ENCODE peak calls at places on chromosome 12, in ten cellular contexts. E is H9; Y is coronary artery; F is HFFc6; I is fibroblast of lung; R is stimulated activated CD4-positive, alpha-beta T cell treated with anti-CD3 and anti-CD28 coated beads, Interleukin-4, amount 100 ng/mL, for 1 hour; P is stimulated activated CD8-positive, alpha-beta memory T cell treated with anti-CD3 and anti-CD28 coated beads, Interleukin-15, amount 100 ng/mL, for 1 hour; V is body of pancreas; Q is DMS79; Z is HTR-8/SVneo. L is an unnamed sample.

GRCh38 chr12:18837025-18837424 is 99.1 kb downstream of the CAPZA3 start:
- DNase-seq in E (no peak), Y (no peak), F (no peak), I (peak; percentile 20), R (no peak), P (no peak), V (peak; percentile 23), Q (no peak), Z (no peak), L (peak; percentile 76)

GRCh38 chr12:103326190-103326589 is 169.6 kb downstream of the C12orf42 start:
- DNase-seq in E (peak; percentile 43), Y (no peak), F (no peak), I (no peak), R (no peak), P (no peak), V (no peak), Q (no peak), Z (no peak), L (peak; percentile 50)

GRCh38 chr12:5945071-5946008 is at the start of gene ANO2:
- DNase-seq in E (peak; percentile 69), Y (no peak), F (no peak), I (peak; percentile 21), R (no peak), P (no peak), V (no peak), Q (peak; percentile 26), Z (peak; percentile 41), L (no peak)

GRCh38 chr12:24723759-24724158 is 225.1 kb downstream of the BCAT1 start:
- DNase-seq in E (no peak), Y (no peak), F (no peak), I (no peak), R (no peak), P (no peak), V (no peak), Q (no peak), Z (no peak), L (no peak)

GRCh38 chr12:105025890-105026289 is 39.8 kb downstream of the NOPCHAP1 start:
- DNase-seq in E (no peak), Y (peak; percentile 77), F (peak; percentile 22), I (peak; percentile 69), R (no peak), P (no peak), V (peak; percentile 61), Q (peak; percentile 10), Z (no peak), L (no peak)

GRCh38 chr12:110234197-110235154 is 46.6 kb upstream of the ATP2A2 start:
- DNase-seq in E (no peak), Y (no peak), F (no peak), I (no peak), R (no peak), P (no peak), V (no peak), Q (no peak), Z (no peak), L (no peak)

GRCh38 chr12:87952850-87953249 is 76.4 kb downstream of the C12orf50 start:
- DNase-seq in E (no peak), Y (no peak), F (no peak), I (no peak), R (no peak), P (no peak), V (no peak), Q (no peak), Z (no peak), L (no peak)

GRCh38 chr12:110501378-110501721 is 561 bp downstream of the VPS29 start:
- DNase-seq in E (peak; percentile 45), Y (no peak), F (peak; percentile 66), I (peak; percentile 73), R (peak; percentile 17), P (no peak), V (peak; percentile 66), Q (peak; percentile 34), Z (no peak), L (peak; percentile 58)

GRCh38 chr12:105240233-105240632 is 4.3 kb upstream of the APPL2 start:
- DNase-seq in E (no peak), Y (no peak), F (no peak), I (no peak), R (no peak), P (no peak), V (no peak), Q (no peak), Z (no peak), L (no peak)

GRCh38 chr12:110458756-110459155 is 8.6 kb upstream of the ARPC3 start:
- DNase-seq in E (no peak), Y (no peak), F (no peak), I (no peak), R (no peak), P (no peak), V (no peak), Q (no peak), Z (no peak), L (no peak)

GRCh38 chr12:132408001-132408400 is 78.6 kb upstream of the GALNT9 start:
- DNase-seq in E (no peak), Y (no peak), F (no peak), I (no peak), R (no peak), P (no peak), V (no peak), Q (no peak), Z (no peak), L (no peak)

GRCh38 chr12:71426030-71426570 is 13.5 kb upstream of the LGR5 start:
- DNase-seq in E (no peak), Y (no peak), F (no peak), I (no peak), R (no peak), P (no peak), V (no peak), Q (no peak), Z (no peak), L (no peak)

GRCh38 chr12:42791399-42791798 is 201.9 kb upstream of the PRICKLE1 start:
- DNase-seq in E (no peak), Y (no peak), F (no peak), I (no peak), R (no peak), P (no peak), V (no peak), Q (no peak), Z (no peak), L (no peak)

GRCh38 chr12:121573949-121574520 is 6.8 kb downstream of the KDM2B start:
- DNase-seq in E (no peak), Y (no peak), F (no peak), I (no peak), R (no peak), P (no peak), V (no peak), Q (peak; percentile 88), Z (no peak), L (no peak)

GRCh38 chr12:92146865-92147264 is 1.2 kb upstream of the BTG1 start:
- DNase-seq in E (no peak), Y (no peak), F (no peak), I (no peak), R (no peak), P (no peak), V (no peak), Q (peak; percentile 18), Z (no peak), L (peak; percentile 58)

GRCh38 chr12:38930994-38931393 is 25.6 kb upstream of the CPNE8 start:
- DNase-seq in E (no peak), Y (no peak), F (no peak), I (no peak), R (no peak), P (no peak), V (no peak), Q (no peak), Z (no peak), L (no peak)

GRCh38 chr12:32692358-32692757 is 13.3 kb downstream of the DNM1L start:
- DNase-seq in E (no peak), Y (no peak), F (no peak), I (no peak), R (no peak), P (no peak), V (no peak), Q (no peak), Z (no peak), L (no peak)

GRCh38 chr12:12091977-12092663 is 21.4 kb downstream of the BCL2L14 start:
- DNase-seq in E (peak; percentile 49), Y (no peak), F (no peak), I (peak; percentile 25), R (no peak), P (no peak), V (peak; percentile 48), Q (peak; percentile 78), Z (no peak), L (peak; percentile 11)

GRCh38 chr12:71840226-71840847 is 778 bp downstream of the TBC1D15 start:
- DNase-seq in E (no peak), Y (no peak), F (peak; percentile 71), I (peak; percentile 73), R (no peak), P (no peak), V (no peak), Q (peak; percentile 0), Z (peak; percentile 45), L (no peak)

GRCh38 chr12:45988259-45988658 is 2.1 kb downstream of the SCAF11 start:
- DNase-seq in E (no peak), Y (no peak), F (peak; percentile 70), I (peak; percentile 53), R (no peak), P (no peak), V (no peak), Q (no peak), Z (no peak), L (no peak)

GRCh38 chr12:219891-220352 is 6.0 kb upstream of the SLC6A12 start:
- DNase-seq in E (peak; percentile 97), Y (no peak), F (peak; percentile 64), I (peak; percentile 32), R (peak; percentile 46), P (no peak), V (peak; percentile 89), Q (no peak), Z (peak; percentile 79), L (peak; percentile 62)

GRCh38 chr12:78672033-78672432 is 192.5 kb upstream of the SYT1 start:
- DNase-seq in E (no peak), Y (no peak), F (no peak), I (no peak), R (no peak), P (no peak), V (no peak), Q (no peak), Z (no peak), L (no peak)

GRCh38 chr12:70719672-70720420 is 82.6 kb upstream of the PTPRB start:
- DNase-seq in E (peak; percentile 79), Y (no peak), F (peak; percentile 20), I (peak; percentile 53), R (peak; percentile 23), P (no peak), V (peak; percentile 33), Q (no peak), Z (peak; percentile 29), L (peak; percentile 73)

GRCh38 chr12:45583011-45583657 is 146.4 kb upstream of the ARID2 start:
- DNase-seq in E (no peak), Y (no peak), F (no peak), I (peak; percentile 70), R (no peak), P (no peak), V (peak; percentile 15), Q (no peak), Z (no peak), L (peak; percentile 46)

GRCh38 chr12:34209259-34209835 is 187.1 kb downstream of the ALG10 start:
- DNase-seq in E (no peak), Y (no peak), F (no peak), I (no peak), R (no peak), P (no peak), V (no peak), Q (no peak), Z (no peak), L (no peak)

GRCh38 chr12:52171950-52172512 is 19.8 kb downstream of the KRT80 start:
- DNase-seq in E (peak; percentile 91), Y (no peak), F (peak; percentile 18), I (peak; percentile 61), R (no peak), P (no peak), V (peak; percentile 78), Q (no peak), Z (no peak), L (no peak)

GRCh38 chr12:109704371-109705098 is 9.1 kb upstream of the FAM222A start:
- DNase-seq in E (no peak), Y (no peak), F (no peak), I (no peak), R (no peak), P (no peak), V (no peak), Q (no peak), Z (no peak), L (no peak)

GRCh38 chr12:80979251-80979650 is 41.5 kb upstream of the LIN7A start:
- DNase-seq in E (no peak), Y (no peak), F (no peak), I (no peak), R (no peak), P (no peak), V (no peak), Q (no peak), Z (no peak), L (no peak)